ENCODE peak calls at places on chromosomes 11 and 22, in five cellular contexts. B is K562, C is H1, K is HCT116, S is GM12878. Y is an unnamed sample.

GRCh38 chr22:44697423-44698179 is 4.4 kb upstream of the PRR5 start:
- DNase-seq in K (peak), S (no peak), B (peak), C (peak), Y (peak)

GRCh38 chr11:70552441-70553150 is 154.3 kb downstream of the CTTN start:
- DNase-seq in C (no peak), K (no peak), S (no peak), B (no peak), Y (no peak)

GRCh38 chr11:75028321-75029097 is 39.8 kb downstream of the NEU3 start:
- DNase-seq in C (peak), S (no peak), B (no peak), K (no peak), Y (no peak)

GRCh38 chr11:14503023-14503422 is 3.4 kb upstream of the COPB1 start:
- DNase-seq in S (no peak), K (no peak), B (no peak), C (no peak), Y (no peak)

GRCh38 chr11:76903325-76903724 is 42.6 kb downstream of the ACER3 start:
- DNase-seq in B (no peak), S (no peak), C (no peak), K (peak), Y (no peak)

GRCh38 chr22:33076368-33076767 is 18.2 kb upstream of the SYN3 start:
- DNase-seq in S (no peak), K (no peak), C (no peak), B (no peak), Y (no peak)

GRCh38 chr11:115502636-115503082 is 1.6 kb downstream of the CADM1 start:
- DNase-seq in K (no peak), S (no peak), C (peak), B (no peak), Y (peak)

GRCh38 chr11:74338963-74339362 is 27.5 kb upstream of the P4HA3 start:
- DNase-seq in S (no peak), B (no peak), K (no peak), C (no peak), Y (no peak)

GRCh38 chr11:100687032-100687629 is at the start of gene ARHGAP42:
- DNase-seq in S (no peak), K (no peak), B (peak), C (peak), Y (peak)

GRCh38 chr11:44779736-44780520 is 53.2 kb downstream of the TSPAN18 start:
- DNase-seq in C (no peak), S (no peak), K (no peak), B (no peak), Y (no peak)

GRCh38 chr11:31340903-31341572 is 28.5 kb downstream of the DCDC1 start:
- DNase-seq in S (no peak), B (peak), K (peak), C (peak), Y (peak)

GRCh38 chr11:621838-622237 is 2.9 kb downstream of the CDHR5 start:
- DNase-seq in C (no peak), K (no peak), S (no peak), B (no peak), Y (no peak)

GRCh38 chr11:128522063-128522942 is 65.1 kb downstream of the ETS1 start:
- DNase-seq in C (peak), S (peak), B (peak), K (peak), Y (peak)

GRCh38 chr11:2511421-2512369 is 66.9 kb downstream of the KCNQ1 start:
- DNase-seq in C (no peak), S (no peak), B (no peak), K (no peak), Y (no peak)

GRCh38 chr11:6782720-6783119 is at the start of gene OR2AG1:
- DNase-seq in C (no peak), B (no peak), K (no peak), S (no peak), Y (no peak)

GRCh38 chr11:114846040-114846791 is 167.9 kb downstream of the NXPE2 start:
- DNase-seq in B (peak), C (no peak), S (no peak), K (no peak), Y (no peak)

GRCh38 chr22:19066531-19067271 is 55.5 kb downstream of the DGCR2 start:
- DNase-seq in B (no peak), C (no peak), S (no peak), K (no peak), Y (no peak)

GRCh38 chr11:19160839-19161238 is 40.9 kb downstream of the CSRP3 start:
- DNase-seq in S (no peak), C (no peak), K (no peak), B (no peak), Y (no peak)

GRCh38 chr11:129434641-129435498 is 59.2 kb downstream of the BARX2 start:
- DNase-seq in K (no peak), B (no peak), S (no peak), C (no peak), Y (no peak)

DNA sequence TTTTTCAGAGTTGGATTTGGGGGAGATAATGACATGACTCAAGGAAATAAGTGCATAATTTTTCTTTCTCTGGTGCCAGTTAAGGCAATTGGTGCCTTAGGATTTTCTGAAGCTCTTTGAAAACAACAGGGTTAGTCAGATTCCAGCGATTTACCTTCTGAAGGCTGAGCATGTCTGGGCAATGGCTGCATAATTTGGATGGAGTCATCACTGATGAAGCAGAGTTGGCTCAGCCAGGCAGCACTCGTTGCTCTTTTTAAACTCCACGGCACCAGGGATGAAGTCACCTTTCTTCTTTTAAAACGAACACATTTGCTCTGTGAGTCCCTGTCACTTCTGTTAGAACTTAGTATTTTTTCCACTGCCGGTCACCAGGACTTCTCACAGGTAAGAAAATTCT is 61.9 kb upstream of the AMOTL1 start:
- DNase-seq in B (no peak), C (no peak), S (no peak), K (no peak), Y (no peak)
- TF ChIP-seq ATF3 in B (no peak), C (no peak), S (no peak), K (no peak), Y (no peak)

GRCh38 chr11:122144752-122145151 is 28.7 kb upstream of the BLID start:
- DNase-seq in B (no peak), S (no peak), C (no peak), K (no peak), Y (no peak)
- H3K4me2 ChIP-seq in B (no peak), S (no peak), C (no peak), K (peak), Y (no peak)

DNA sequence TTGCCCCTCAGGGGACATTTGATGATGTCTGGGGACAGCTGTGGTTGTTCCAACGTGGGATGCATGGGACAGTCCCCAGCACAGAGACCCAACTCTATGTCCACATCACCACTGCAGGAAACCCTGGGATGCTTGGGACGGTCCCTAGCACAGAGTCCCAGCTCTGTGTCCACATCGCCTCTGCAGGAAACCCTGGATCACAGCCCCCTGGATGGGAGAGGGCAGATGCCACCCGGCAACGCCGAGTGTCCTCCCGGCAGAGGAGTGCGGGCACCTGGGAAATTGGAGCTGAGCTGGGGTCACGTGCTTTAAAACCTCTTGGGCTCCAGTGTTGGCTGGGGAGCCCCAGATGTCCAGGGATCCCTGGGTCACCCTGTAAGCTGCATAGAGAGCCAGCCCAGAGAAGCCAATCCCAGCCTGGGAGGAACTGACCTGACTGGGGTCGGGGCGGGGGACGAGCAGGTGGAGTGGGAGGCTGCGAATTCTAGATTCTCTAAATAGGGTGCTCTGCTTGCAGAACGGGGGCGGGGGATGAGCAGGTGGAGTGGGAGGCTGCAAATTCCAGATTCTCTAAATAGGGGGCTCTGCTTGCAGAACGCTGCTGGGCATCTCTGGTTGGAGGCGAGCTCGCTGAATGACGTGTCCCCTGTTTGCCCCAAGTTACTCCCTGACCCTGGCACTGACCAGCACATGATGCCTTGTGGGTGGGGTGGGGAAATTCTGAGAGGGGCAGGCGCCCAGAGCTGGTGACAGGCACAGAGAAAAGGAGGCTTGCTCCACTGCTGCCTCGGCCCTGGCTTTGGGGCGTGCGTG is 1197.8 kb downstream of the BRD1 start:
- DNase-seq in C (no peak), K (no peak), B (no peak), S (no peak), Y (no peak)
- TF ChIP-seq ATF3 in C (no peak), K (no peak), B (no peak), S (no peak), Y (no peak)

GRCh38 chr22:42769238-42769573 is 48.5 kb upstream of the A4GALT start:
- DNase-seq in B (no peak), K (no peak), S (no peak), C (no peak), Y (no peak)

GRCh38 chr22:42768385-42769035 is 47.8 kb upstream of the A4GALT start:
- DNase-seq in S (no peak), K (no peak), B (no peak), C (no peak), Y (no peak)

GRCh38 chr22:42770941-42771647 is 50.4 kb upstream of the A4GALT start:
- DNase-seq in S (no peak), C (no peak), K (no peak), B (no peak), Y (no peak)

GRCh38 chr22:42769574-42770447 is 49.1 kb upstream of the A4GALT start:
- DNase-seq in S (peak), K (no peak), C (no peak), B (peak), Y (no peak)

GRCh38 chr22:42770448-42770726 is 49.7 kb upstream of the A4GALT start:
- DNase-seq in S (no peak), C (no peak), K (no peak), B (no peak), Y (no peak)
- H3K4me2 ChIP-seq in S (peak), C (no peak), K (peak), B (peak), Y (peak)

Y was measured in HepG2.